ENCODE peak calls at places on chromosomes 16 and 17, in six cellular contexts. B is brain microvascular endothelial cell, Z is stromal cell of bone marrow, S is endothelial cell of umbilical vein, I is COR-L47, T is islet precursor cell. K is an unnamed sample.

GRCh38 chr16:69930117-69930776 is 20.9 kb upstream of the CLEC18A start:
- DNase-seq in B (peak), Z (peak), S (peak), I (peak), T (peak), K (peak)

GRCh38 chr16:72362972-72363371 is 191.0 kb upstream of the PMFBP1 start:
- DNase-seq in B (no peak), Z (no peak), S (peak), I (no peak), T (no peak), K (no peak)

GRCh38 chr16:578870-579405 is 9.2 kb downstream of the PIGQ start:
- DNase-seq in B (peak), Z (no peak), S (peak), I (no peak), T (peak), K (peak)

GRCh38 chr16:18969050-18969854 is 14.5 kb upstream of the TMC7 start:
- DNase-seq in B (peak), Z (peak), S (peak), I (peak), T (peak), K (peak)

GRCh38 chr16:86777098-86777946 is 199.0 kb downstream of the FOXL1 start:
- DNase-seq in B (no peak), Z (no peak), S (no peak), I (no peak), T (no peak), K (no peak)

GRCh38 chr17:65797809-65798208 is 236.4 kb upstream of the AXIN2 start:
- DNase-seq in B (no peak), Z (no peak), S (peak), I (no peak), T (no peak), K (peak)

GRCh38 chr16:70662991-70663523 is 16.7 kb downstream of the IL34 start:
- DNase-seq in B (no peak), Z (no peak), S (no peak), I (no peak), T (peak), K (no peak)

GRCh38 chr16:81951564-81951963 is 59.7 kb downstream of the SDR42E1 start:
- DNase-seq in B (no peak), Z (no peak), S (no peak), I (no peak), T (no peak), K (no peak)

GRCh38 chr16:67396159-67396774 is 3.0 kb upstream of the TPPP3 start:
- DNase-seq in B (peak), Z (peak), S (peak), I (peak), T (peak), K (peak)

GRCh38 chr16:54921229-54921824 is 9.3 kb upstream of the IRX5 start:
- DNase-seq in B (no peak), Z (no peak), S (no peak), I (peak), T (no peak), K (no peak)

GRCh38 chr17:55303701-55304145 is 39.0 kb downstream of the HLF start:
- DNase-seq in B (no peak), Z (no peak), S (no peak), I (no peak), T (no peak), K (peak)

GRCh38 chr17:42525221-42525620 is 10.8 kb upstream of the NAGLU start:
- DNase-seq in B (peak), Z (no peak), S (no peak), I (no peak), T (no peak), K (no peak)

GRCh38 chr16:70573451-70574121 is 50.0 kb downstream of the SF3B3 start:
- DNase-seq in B (peak), Z (peak), S (peak), I (no peak), T (no peak), K (no peak)

GRCh38 chr16:57628008-57628781 is at the start of gene ADGRG1:
- DNase-seq in B (peak), Z (peak), S (peak), I (no peak), T (peak), K (peak)

GRCh38 chr16:15396948-15397594 is 1.5 kb downstream of the MPV17L start:
- DNase-seq in B (no peak), Z (no peak), S (no peak), I (no peak), T (no peak), K (no peak)

GRCh38 chr17:78919816-78920516 is 5.2 kb downstream of the TIMP2 start:
- DNase-seq in B (no peak), Z (no peak), S (no peak), I (no peak), T (peak), K (no peak)

GRCh38 chr17:30333503-30334240 is at the start of gene TMIGD1:
- DNase-seq in B (no peak), Z (no peak), S (no peak), I (no peak), T (peak), K (no peak)

GRCh38 chr17:61534414-61534813 is 56.6 kb downstream of the NACA2 start:
- DNase-seq in B (no peak), Z (no peak), S (no peak), I (no peak), T (no peak), K (no peak)

GRCh38 chr17:7323731-7324437 is 5.3 kb downstream of the NEURL4 start:
- DNase-seq in B (peak), Z (peak), S (peak), I (no peak), T (peak), K (peak)

GRCh38 chr16:50585331-50585776 is 37.2 kb downstream of the NKD1 start:
- DNase-seq in B (no peak), Z (no peak), S (no peak), I (no peak), T (no peak), K (no peak)

GRCh38 chr17:49521088-49521450 is 26.0 kb downstream of the NGFR start:
- DNase-seq in B (no peak), Z (no peak), S (no peak), I (no peak), T (peak), K (no peak)

GRCh38 chr16:57575468-57576277 is 33.2 kb downstream of the ADGRG5 start:
- DNase-seq in B (no peak), Z (no peak), S (no peak), I (no peak), T (peak), K (no peak)

GRCh38 chr16:7233963-7234362 is 98.7 kb upstream of the RBFOX1 start:
- DNase-seq in B (no peak), Z (no peak), S (no peak), I (no peak), T (no peak), K (peak)

GRCh38 chr17:58390884-58391283 is 26.4 kb downstream of the RNF43 start:
- DNase-seq in B (no peak), Z (no peak), S (no peak), I (no peak), T (no peak), K (no peak)

GRCh38 chr16:25014500-25015147 is 545 bp downstream of the ARHGAP17 start:
- DNase-seq in B (no peak), Z (no peak), S (peak), I (peak), T (peak), K (peak)

GRCh38 chr17:27596106-27596505 is 34.9 kb upstream of the LGALS9 start:
- DNase-seq in B (no peak), Z (no peak), S (no peak), I (no peak), T (no peak), K (no peak)

GRCh38 chr17:57619061-57619937 is 125.8 kb downstream of the CCDC182 start:
- DNase-seq in B (peak), Z (no peak), S (no peak), I (no peak), T (peak), K (no peak)

GRCh38 chr17:8476741-8477140 is 41.1 kb downstream of the NDEL1 start:
- DNase-seq in B (no peak), Z (no peak), S (no peak), I (no peak), T (no peak), K (peak)